ENCODE peak calls at places on chromosomes 12 and 14, in ten cellular contexts. N is Caki2; M is non-pigmented ciliary epithelial cell; O is activated CD4-positive, CD25-positive, alpha-beta regulatory T cell; V is M059J; U is AG09319; K is stimulated activated effector memory CD8-positive, alpha-beta T cell treated with anti-CD3 and anti-CD28 coated beads, Interleukin-12 subunit alpha, Interleukin-12 subunit beta, amount 100 ng/mL, for 72 hours; S is neural crest cell; F is naive B cell; G is DMS153. J is an unnamed sample.

GRCh38 chr14:61927521-61927920 is 165.3 kb downstream of the SNAPC1 start:
- DNase-seq in N (no peak), M (peak; percentile 60), O (no peak), V (peak; percentile 79), U (no peak), K (no peak), S (no peak), F (no peak), G (no peak), J (no peak)

GRCh38 chr12:19483727-19484126 is 44.4 kb downstream of the AEBP2 start:
- DNase-seq in N (no peak), M (no peak), O (no peak), V (no peak), U (no peak), K (no peak), S (no peak), F (no peak), G (no peak), J (no peak)

GRCh38 chr14:67744057-67744456 is 42.4 kb downstream of the RDH12 start:
- DNase-seq in N (no peak), M (no peak), O (no peak), V (no peak), U (no peak), K (no peak), S (no peak), F (no peak), G (no peak), J (no peak)

GRCh38 chr14:93083898-93084297 is 31.8 kb downstream of the ITPK1 start:
- DNase-seq in N (no peak), M (no peak), O (no peak), V (no peak), U (no peak), K (no peak), S (no peak), F (no peak), G (no peak), J (no peak)

GRCh38 chr14:23438130-23438893 is 2.9 kb upstream of the MYH7 start:
- DNase-seq in N (no peak), M (no peak), O (no peak), V (no peak), U (no peak), K (no peak), S (no peak), F (no peak), G (no peak), J (no peak)

GRCh38 chr12:119171266-119171665 is 7.5 kb upstream of the HSPB8 start:
- DNase-seq in N (no peak), M (no peak), O (no peak), V (no peak), U (no peak), K (no peak), S (no peak), F (no peak), G (no peak), J (no peak)

GRCh38 chr12:84779169-84779568 is 133.4 kb downstream of the SLC6A15 start:
- DNase-seq in N (no peak), M (no peak), O (no peak), V (peak; percentile 5), U (no peak), K (no peak), S (no peak), F (no peak), G (no peak), J (no peak)

GRCh38 chr12:106841471-106842302 is 67.2 kb downstream of the RIC8B start:
- DNase-seq in N (peak; percentile 29), M (no peak), O (peak; percentile 1), V (peak; percentile 58), U (no peak), K (no peak), S (peak; percentile 40), F (peak; percentile 11), G (peak; percentile 43), J (no peak)

GRCh38 chr14:43548368-43548767 is 958.7 kb downstream of the FSCB start:
- DNase-seq in N (no peak), M (no peak), O (no peak), V (no peak), U (no peak), K (no peak), S (no peak), F (no peak), G (no peak), J (no peak)

GRCh38 chr12:120457133-120457532 is 10.9 kb downstream of the GATC start:
- DNase-seq in N (no peak), M (no peak), O (no peak), V (no peak), U (no peak), K (no peak), S (no peak), F (no peak), G (no peak), J (no peak)

GRCh38 chr14:104333903-104334811 is 195.8 kb downstream of the KIF26A start:
- DNase-seq in N (no peak), M (no peak), O (no peak), V (no peak), U (no peak), K (no peak), S (no peak), F (no peak), G (no peak), J (no peak)

GRCh38 chr14:69087061-69087461 is 65.9 kb downstream of the DCAF5 start:
- DNase-seq in N (no peak), M (no peak), O (no peak), V (no peak), U (no peak), K (no peak), S (no peak), F (no peak), G (no peak), J (no peak)

GRCh38 chr12:88556213-88556612 is 24.1 kb downstream of the KITLG start:
- DNase-seq in N (no peak), M (no peak), O (no peak), V (no peak), U (no peak), K (no peak), S (no peak), F (no peak), G (no peak), J (no peak)

GRCh38 chr14:85076111-85076510 is 453.8 kb upstream of the FLRT2 start:
- DNase-seq in N (no peak), M (no peak), O (no peak), V (no peak), U (no peak), K (no peak), S (no peak), F (no peak), G (no peak), J (no peak)

GRCh38 chr12:114916531-114916930 is 232.6 kb upstream of the TBX3 start:
- DNase-seq in N (no peak), M (no peak), O (no peak), V (peak; percentile 97), U (no peak), K (no peak), S (no peak), F (no peak), G (no peak), J (no peak)

GRCh38 chr12:101021911-101022388 is 188.1 kb downstream of the SLC5A8 start:
- DNase-seq in N (peak; percentile 75), M (peak; percentile 69), O (no peak), V (peak; percentile 89), U (peak; percentile 53), K (no peak), S (no peak), F (no peak), G (no peak), J (no peak)

GRCh38 chr12:108187831-108188230 is 58.7 kb downstream of the WSCD2 start:
- DNase-seq in N (no peak), M (no peak), O (no peak), V (no peak), U (no peak), K (no peak), S (no peak), F (no peak), G (no peak), J (no peak)

GRCh38 chr14:39417014-39417413 is 15.2 kb downstream of the FBXO33 start:
- DNase-seq in N (no peak), M (no peak), O (no peak), V (no peak), U (peak; percentile 22), K (no peak), S (no peak), F (no peak), G (no peak), J (no peak)

GRCh38 chr14:78202976-78203375 is 32.8 kb downstream of the NRXN3 start:
- DNase-seq in N (no peak), M (no peak), O (no peak), V (no peak), U (no peak), K (no peak), S (no peak), F (no peak), G (peak; percentile 92), J (no peak)

GRCh38 chr14:57136669-57137068 is 132.0 kb downstream of the EXOC5 start:
- DNase-seq in N (no peak), M (no peak), O (no peak), V (no peak), U (no peak), K (no peak), S (no peak), F (no peak), G (peak; percentile 66), J (no peak)

GRCh38 chr12:8662592-8662991 is at the start of gene MFAP5:
- DNase-seq in N (no peak), M (no peak), O (no peak), V (no peak), U (peak; percentile 37), K (no peak), S (no peak), F (no peak), G (no peak), J (no peak)

GRCh38 chr12:112013601-112014402 is 576 bp downstream of the ERP29 start:
- DNase-seq in N (peak; percentile 71), M (peak; percentile 41), O (peak; percentile 47), V (peak; percentile 64), U (no peak), K (peak; percentile 42), S (peak; percentile 29), F (peak; percentile 55), G (peak; percentile 77), J (peak; percentile 60)

GRCh38 chr12:120402217-120402616 is 33.3 kb upstream of the MSI1 start:
- DNase-seq in N (no peak), M (no peak), O (no peak), V (peak; percentile 49), U (no peak), K (no peak), S (peak; percentile 56), F (no peak), G (peak; percentile 12), J (no peak)

GRCh38 chr12:108190529-108190928 is 61.4 kb downstream of the WSCD2 start:
- DNase-seq in N (no peak), M (no peak), O (no peak), V (no peak), U (no peak), K (no peak), S (no peak), F (no peak), G (no peak), J (no peak)

GRCh38 chr12:123041811-123042655 is 61.6 kb downstream of the ARL6IP4 start:
- DNase-seq in N (no peak), M (peak; percentile 34), O (no peak), V (no peak), U (peak; percentile 84), K (no peak), S (no peak), F (no peak), G (no peak), J (no peak)

GRCh38 chr12:8145754-8146415 is 10.9 kb upstream of the ZNF705A start:
- DNase-seq in N (no peak), M (peak; percentile 55), O (no peak), V (peak; percentile 86), U (peak; percentile 56), K (no peak), S (no peak), F (no peak), G (no peak), J (no peak)

GRCh38 chr12:54131641-54132280 is 57.0 kb downstream of the SMUG1 start:
- DNase-seq in N (no peak), M (no peak), O (no peak), V (peak; percentile 57), U (no peak), K (no peak), S (no peak), F (no peak), G (no peak), J (no peak)

GRCh38 chr12:5081016-5081415 is 37.3 kb downstream of the KCNA5 start:
- DNase-seq in N (peak; percentile 95), M (no peak), O (no peak), V (no peak), U (no peak), K (no peak), S (no peak), F (no peak), G (no peak), J (no peak)